ENCODE peak calls at places on chromosome 21, in eight cellular contexts. One of them, this sample, is unnamed.

GRCh38 chr21:31213787-31214186 is 130.3 kb downstream of the TIAM1 start:
- DNase-seq in activated CD4-positive, alpha-beta T cell treated with anti-CD3 and anti-CD28 coated beads, Interleukin-2, amount 50 U/mL, for 1 hour: no peak
- DNase-seq in amniotic stem cell: no peak
- DNase-seq in SHP77: no peak
- DNase-seq in fibroblast of mammary gland: no peak
- DNase-seq in BE2C: no peak
- DNase-seq in ACHN: peak; percentile 15
- DNase-seq in stimulated activated CD4-positive, alpha-beta T cell treated with anti-CD3 and anti-CD28 coated beads, Interleukin-1b, Interleukin-23, amount 100 ng/mL, for 1 hour: no peak
- DNase-seq in this sample: no peak

GRCh38 chr21:42097274-42097673 is 26.2 kb downstream of the UMODL1 start:
- DNase-seq in BE2C: no peak
- DNase-seq in activated CD4-positive, alpha-beta T cell treated with anti-CD3 and anti-CD28 coated beads, Interleukin-2, amount 50 U/mL, for 1 hour: no peak
- DNase-seq in stimulated activated CD4-positive, alpha-beta T cell treated with anti-CD3 and anti-CD28 coated beads, Interleukin-1b, Interleukin-23, amount 100 ng/mL, for 1 hour: no peak
- DNase-seq in amniotic stem cell: no peak
- DNase-seq in ACHN: no peak
- DNase-seq in fibroblast of mammary gland: no peak
- DNase-seq in SHP77: no peak
- DNase-seq in this sample: no peak

GRCh38 chr21:46122758-46123683 is 25.1 kb downstream of the COL6A2 start:
- DNase-seq in SHP77: no peak
- DNase-seq in fibroblast of mammary gland: peak; percentile 34
- DNase-seq in BE2C: no peak
- DNase-seq in stimulated activated CD4-positive, alpha-beta T cell treated with anti-CD3 and anti-CD28 coated beads, Interleukin-1b, Interleukin-23, amount 100 ng/mL, for 1 hour: no peak
- DNase-seq in activated CD4-positive, alpha-beta T cell treated with anti-CD3 and anti-CD28 coated beads, Interleukin-2, amount 50 U/mL, for 1 hour: no peak
- DNase-seq in amniotic stem cell: no peak
- DNase-seq in ACHN: no peak
- DNase-seq in this sample: no peak

GRCh38 chr21:42503711-42504110 is 7.7 kb upstream of the RSPH1 start:
- DNase-seq in activated CD4-positive, alpha-beta T cell treated with anti-CD3 and anti-CD28 coated beads, Interleukin-2, amount 50 U/mL, for 1 hour: no peak
- DNase-seq in ACHN: no peak
- DNase-seq in SHP77: no peak
- DNase-seq in BE2C: no peak
- DNase-seq in stimulated activated CD4-positive, alpha-beta T cell treated with anti-CD3 and anti-CD28 coated beads, Interleukin-1b, Interleukin-23, amount 100 ng/mL, for 1 hour: no peak
- DNase-seq in fibroblast of mammary gland: no peak
- DNase-seq in amniotic stem cell: no peak
- DNase-seq in this sample: no peak

GRCh38 chr21:20997633-20998455 is at the start of gene NCAM2:
- DNase-seq in fibroblast of mammary gland: peak; percentile 66
- DNase-seq in ACHN: peak; percentile 76
- DNase-seq in stimulated activated CD4-positive, alpha-beta T cell treated with anti-CD3 and anti-CD28 coated beads, Interleukin-1b, Interleukin-23, amount 100 ng/mL, for 1 hour: peak; percentile 16
- DNase-seq in BE2C: peak; percentile 90
- DNase-seq in SHP77: peak; percentile 62
- DNase-seq in activated CD4-positive, alpha-beta T cell treated with anti-CD3 and anti-CD28 coated beads, Interleukin-2, amount 50 U/mL, for 1 hour: peak; percentile 45
- DNase-seq in amniotic stem cell: peak; percentile 62
- DNase-seq in this sample: peak; percentile 41

GRCh38 chr21:30444204-30444603 is 4.1 kb downstream of the KRTAP15-1 start:
- DNase-seq in fibroblast of mammary gland: no peak
- DNase-seq in ACHN: no peak
- DNase-seq in stimulated activated CD4-positive, alpha-beta T cell treated with anti-CD3 and anti-CD28 coated beads, Interleukin-1b, Interleukin-23, amount 100 ng/mL, for 1 hour: no peak
- DNase-seq in SHP77: no peak
- DNase-seq in amniotic stem cell: no peak
- DNase-seq in BE2C: no peak
- DNase-seq in activated CD4-positive, alpha-beta T cell treated with anti-CD3 and anti-CD28 coated beads, Interleukin-2, amount 50 U/mL, for 1 hour: no peak
- DNase-seq in this sample: peak; percentile 19

GRCh38 chr21:36203603-36203889 is 46.9 kb downstream of the DOP1B start:
- DNase-seq in fibroblast of mammary gland: peak; percentile 89
- DNase-seq in SHP77: no peak
- DNase-seq in activated CD4-positive, alpha-beta T cell treated with anti-CD3 and anti-CD28 coated beads, Interleukin-2, amount 50 U/mL, for 1 hour: no peak
- DNase-seq in amniotic stem cell: peak; percentile 75
- DNase-seq in stimulated activated CD4-positive, alpha-beta T cell treated with anti-CD3 and anti-CD28 coated beads, Interleukin-1b, Interleukin-23, amount 100 ng/mL, for 1 hour: no peak
- DNase-seq in BE2C: no peak
- DNase-seq in ACHN: peak; percentile 83
- DNase-seq in this sample: no peak

GRCh38 chr21:15057290-15057689 is 7.5 kb downstream of the NRIP1 start:
- DNase-seq in BE2C: peak; percentile 12
- DNase-seq in stimulated activated CD4-positive, alpha-beta T cell treated with anti-CD3 and anti-CD28 coated beads, Interleukin-1b, Interleukin-23, amount 100 ng/mL, for 1 hour: no peak
- DNase-seq in amniotic stem cell: no peak
- DNase-seq in activated CD4-positive, alpha-beta T cell treated with anti-CD3 and anti-CD28 coated beads, Interleukin-2, amount 50 U/mL, for 1 hour: no peak
- DNase-seq in fibroblast of mammary gland: no peak
- DNase-seq in SHP77: no peak
- DNase-seq in ACHN: peak; percentile 53
- DNase-seq in this sample: no peak

GRCh38 chr21:35281946-35282345 is 232.8 kb upstream of the RUNX1 start:
- DNase-seq in stimulated activated CD4-positive, alpha-beta T cell treated with anti-CD3 and anti-CD28 coated beads, Interleukin-1b, Interleukin-23, amount 100 ng/mL, for 1 hour: no peak
- DNase-seq in amniotic stem cell: no peak
- DNase-seq in fibroblast of mammary gland: no peak
- DNase-seq in activated CD4-positive, alpha-beta T cell treated with anti-CD3 and anti-CD28 coated beads, Interleukin-2, amount 50 U/mL, for 1 hour: no peak
- DNase-seq in SHP77: no peak
- DNase-seq in BE2C: no peak
- DNase-seq in ACHN: no peak
- DNase-seq in this sample: no peak

GRCh38 chr21:33976082-33976979 is 60.7 kb upstream of the ATP5PO start:
- DNase-seq in BE2C: no peak
- DNase-seq in SHP77: peak; percentile 49
- DNase-seq in activated CD4-positive, alpha-beta T cell treated with anti-CD3 and anti-CD28 coated beads, Interleukin-2, amount 50 U/mL, for 1 hour: peak; percentile 51
- DNase-seq in stimulated activated CD4-positive, alpha-beta T cell treated with anti-CD3 and anti-CD28 coated beads, Interleukin-1b, Interleukin-23, amount 100 ng/mL, for 1 hour: no peak
- DNase-seq in amniotic stem cell: peak; percentile 88
- DNase-seq in fibroblast of mammary gland: peak; percentile 99
- DNase-seq in ACHN: peak; percentile 76
- DNase-seq in this sample: no peak

GRCh38 chr21:46665566-46665965 is 30.1 kb downstream of the PRMT2 start:
- DNase-seq in activated CD4-positive, alpha-beta T cell treated with anti-CD3 and anti-CD28 coated beads, Interleukin-2, amount 50 U/mL, for 1 hour: no peak
- DNase-seq in stimulated activated CD4-positive, alpha-beta T cell treated with anti-CD3 and anti-CD28 coated beads, Interleukin-1b, Interleukin-23, amount 100 ng/mL, for 1 hour: no peak
- DNase-seq in SHP77: no peak
- DNase-seq in BE2C: no peak
- DNase-seq in fibroblast of mammary gland: no peak
- DNase-seq in ACHN: no peak
- DNase-seq in amniotic stem cell: no peak
- DNase-seq in this sample: no peak

GRCh38 chr21:41857771-41858300 is 21.3 kb downstream of the PRDM15 start:
- DNase-seq in stimulated activated CD4-positive, alpha-beta T cell treated with anti-CD3 and anti-CD28 coated beads, Interleukin-1b, Interleukin-23, amount 100 ng/mL, for 1 hour: no peak
- DNase-seq in activated CD4-positive, alpha-beta T cell treated with anti-CD3 and anti-CD28 coated beads, Interleukin-2, amount 50 U/mL, for 1 hour: no peak
- DNase-seq in ACHN: no peak
- DNase-seq in BE2C: no peak
- DNase-seq in amniotic stem cell: no peak
- DNase-seq in fibroblast of mammary gland: no peak
- DNase-seq in SHP77: no peak
- DNase-seq in this sample: no peak

GRCh38 chr21:36265431-36265830 is 54.6 kb upstream of the MORC3 start:
- DNase-seq in BE2C: no peak
- DNase-seq in SHP77: no peak
- DNase-seq in stimulated activated CD4-positive, alpha-beta T cell treated with anti-CD3 and anti-CD28 coated beads, Interleukin-1b, Interleukin-23, amount 100 ng/mL, for 1 hour: no peak
- DNase-seq in activated CD4-positive, alpha-beta T cell treated with anti-CD3 and anti-CD28 coated beads, Interleukin-2, amount 50 U/mL, for 1 hour: no peak
- DNase-seq in ACHN: no peak
- DNase-seq in fibroblast of mammary gland: no peak
- DNase-seq in amniotic stem cell: no peak
- DNase-seq in this sample: no peak

GRCh38 chr21:41606706-41607105 is 98.7 kb upstream of the TMPRSS2 start:
- DNase-seq in amniotic stem cell: no peak
- DNase-seq in activated CD4-positive, alpha-beta T cell treated with anti-CD3 and anti-CD28 coated beads, Interleukin-2, amount 50 U/mL, for 1 hour: no peak
- DNase-seq in stimulated activated CD4-positive, alpha-beta T cell treated with anti-CD3 and anti-CD28 coated beads, Interleukin-1b, Interleukin-23, amount 100 ng/mL, for 1 hour: no peak
- DNase-seq in BE2C: no peak
- DNase-seq in SHP77: no peak
- DNase-seq in fibroblast of mammary gland: no peak
- DNase-seq in ACHN: no peak
- DNase-seq in this sample: no peak

GRCh38 chr21:46199436-46200373 is 15.4 kb upstream of the SPATC1L start:
- DNase-seq in ACHN: no peak
- DNase-seq in stimulated activated CD4-positive, alpha-beta T cell treated with anti-CD3 and anti-CD28 coated beads, Interleukin-1b, Interleukin-23, amount 100 ng/mL, for 1 hour: no peak
- DNase-seq in activated CD4-positive, alpha-beta T cell treated with anti-CD3 and anti-CD28 coated beads, Interleukin-2, amount 50 U/mL, for 1 hour: no peak
- DNase-seq in BE2C: no peak
- DNase-seq in SHP77: no peak
- DNase-seq in fibroblast of mammary gland: no peak
- DNase-seq in amniotic stem cell: no peak
- DNase-seq in this sample: no peak

GRCh38 chr21:26773058-26773457 is 72.2 kb downstream of the ADAMTS1 start:
- DNase-seq in activated CD4-positive, alpha-beta T cell treated with anti-CD3 and anti-CD28 coated beads, Interleukin-2, amount 50 U/mL, for 1 hour: no peak
- DNase-seq in amniotic stem cell: no peak
- DNase-seq in fibroblast of mammary gland: no peak
- DNase-seq in SHP77: no peak
- DNase-seq in BE2C: no peak
- DNase-seq in stimulated activated CD4-positive, alpha-beta T cell treated with anti-CD3 and anti-CD28 coated beads, Interleukin-1b, Interleukin-23, amount 100 ng/mL, for 1 hour: no peak
- DNase-seq in ACHN: no peak
- DNase-seq in this sample: no peak

GRCh38 chr21:42455196-42455595 is 40.8 kb downstream of the RSPH1 start:
- DNase-seq in ACHN: no peak
- DNase-seq in BE2C: no peak
- DNase-seq in amniotic stem cell: no peak
- DNase-seq in fibroblast of mammary gland: no peak
- DNase-seq in SHP77: no peak
- DNase-seq in stimulated activated CD4-positive, alpha-beta T cell treated with anti-CD3 and anti-CD28 coated beads, Interleukin-1b, Interleukin-23, amount 100 ng/mL, for 1 hour: no peak
- DNase-seq in activated CD4-positive, alpha-beta T cell treated with anti-CD3 and anti-CD28 coated beads, Interleukin-2, amount 50 U/mL, for 1 hour: no peak
- DNase-seq in this sample: no peak

GRCh38 chr21:29718081-29718815 is 221.5 kb downstream of the GRIK1 start:
- DNase-seq in amniotic stem cell: no peak
- DNase-seq in stimulated activated CD4-positive, alpha-beta T cell treated with anti-CD3 and anti-CD28 coated beads, Interleukin-1b, Interleukin-23, amount 100 ng/mL, for 1 hour: no peak
- DNase-seq in SHP77: peak; percentile 96
- DNase-seq in activated CD4-positive, alpha-beta T cell treated with anti-CD3 and anti-CD28 coated beads, Interleukin-2, amount 50 U/mL, for 1 hour: no peak
- DNase-seq in fibroblast of mammary gland: peak; percentile 72
- DNase-seq in BE2C: no peak
- DNase-seq in ACHN: no peak
- DNase-seq in this sample: no peak

GRCh38 chr21:25871566-25871965 is 136.8 kb downstream of the GABPA start:
- DNase-seq in BE2C: peak; percentile 23
- DNase-seq in stimulated activated CD4-positive, alpha-beta T cell treated with anti-CD3 and anti-CD28 coated beads, Interleukin-1b, Interleukin-23, amount 100 ng/mL, for 1 hour: no peak
- DNase-seq in fibroblast of mammary gland: no peak
- DNase-seq in amniotic stem cell: no peak
- DNase-seq in SHP77: no peak
- DNase-seq in ACHN: peak; percentile 19
- DNase-seq in activated CD4-positive, alpha-beta T cell treated with anti-CD3 and anti-CD28 coated beads, Interleukin-2, amount 50 U/mL, for 1 hour: no peak
- DNase-seq in this sample: no peak

GRCh38 chr21:36254106-36254941 is 65.7 kb upstream of the MORC3 start:
- DNase-seq in BE2C: no peak
- DNase-seq in stimulated activated CD4-positive, alpha-beta T cell treated with anti-CD3 and anti-CD28 coated beads, Interleukin-1b, Interleukin-23, amount 100 ng/mL, for 1 hour: no peak
- DNase-seq in ACHN: no peak
- DNase-seq in activated CD4-positive, alpha-beta T cell treated with anti-CD3 and anti-CD28 coated beads, Interleukin-2, amount 50 U/mL, for 1 hour: no peak
- DNase-seq in fibroblast of mammary gland: no peak
- DNase-seq in SHP77: no peak
- DNase-seq in amniotic stem cell: no peak
- DNase-seq in this sample: no peak

GRCh38 chr21:46455575-46456385 is 2.9 kb upstream of the DIP2A start:
- DNase-seq in stimulated activated CD4-positive, alpha-beta T cell treated with anti-CD3 and anti-CD28 coated beads, Interleukin-1b, Interleukin-23, amount 100 ng/mL, for 1 hour: no peak
- DNase-seq in amniotic stem cell: peak; percentile 11
- DNase-seq in fibroblast of mammary gland: peak; percentile 51
- DNase-seq in SHP77: no peak
- DNase-seq in ACHN: no peak
- DNase-seq in BE2C: no peak
- DNase-seq in activated CD4-positive, alpha-beta T cell treated with anti-CD3 and anti-CD28 coated beads, Interleukin-2, amount 50 U/mL, for 1 hour: no peak
- DNase-seq in this sample: no peak

GRCh38 chr21:37845535-37845934 is 70.7 kb downstream of the KCNJ6 start:
- DNase-seq in ACHN: no peak
- DNase-seq in stimulated activated CD4-positive, alpha-beta T cell treated with anti-CD3 and anti-CD28 coated beads, Interleukin-1b, Interleukin-23, amount 100 ng/mL, for 1 hour: no peak
- DNase-seq in amniotic stem cell: no peak
- DNase-seq in SHP77: peak; percentile 79
- DNase-seq in BE2C: no peak
- DNase-seq in fibroblast of mammary gland: no peak
- DNase-seq in activated CD4-positive, alpha-beta T cell treated with anti-CD3 and anti-CD28 coated beads, Interleukin-2, amount 50 U/mL, for 1 hour: no peak
- DNase-seq in this sample: peak; percentile 84

GRCh38 chr21:15138475-15138874 is 73.7 kb upstream of the NRIP1 start:
- DNase-seq in SHP77: no peak
- DNase-seq in amniotic stem cell: no peak
- DNase-seq in BE2C: peak; percentile 33
- DNase-seq in ACHN: no peak
- DNase-seq in activated CD4-positive, alpha-beta T cell treated with anti-CD3 and anti-CD28 coated beads, Interleukin-2, amount 50 U/mL, for 1 hour: no peak
- DNase-seq in stimulated activated CD4-positive, alpha-beta T cell treated with anti-CD3 and anti-CD28 coated beads, Interleukin-1b, Interleukin-23, amount 100 ng/mL, for 1 hour: no peak
- DNase-seq in fibroblast of mammary gland: no peak
- DNase-seq in this sample: peak; percentile 59

GRCh38 chr21:41593784-41594138 is 85.8 kb upstream of the TMPRSS2 start:
- DNase-seq in amniotic stem cell: no peak
- DNase-seq in stimulated activated CD4-positive, alpha-beta T cell treated with anti-CD3 and anti-CD28 coated beads, Interleukin-1b, Interleukin-23, amount 100 ng/mL, for 1 hour: no peak
- DNase-seq in activated CD4-positive, alpha-beta T cell treated with anti-CD3 and anti-CD28 coated beads, Interleukin-2, amount 50 U/mL, for 1 hour: no peak
- DNase-seq in SHP77: no peak
- DNase-seq in ACHN: no peak
- DNase-seq in fibroblast of mammary gland: no peak
- DNase-seq in BE2C: no peak
- DNase-seq in this sample: no peak

GRCh38 chr21:38796426-38796825 is 9.3 kb upstream of the ETS2 start:
- DNase-seq in ACHN: peak; percentile 56
- DNase-seq in BE2C: no peak
- DNase-seq in stimulated activated CD4-positive, alpha-beta T cell treated with anti-CD3 and anti-CD28 coated beads, Interleukin-1b, Interleukin-23, amount 100 ng/mL, for 1 hour: no peak
- DNase-seq in activated CD4-positive, alpha-beta T cell treated with anti-CD3 and anti-CD28 coated beads, Interleukin-2, amount 50 U/mL, for 1 hour: no peak
- DNase-seq in fibroblast of mammary gland: peak; percentile 47
- DNase-seq in SHP77: no peak
- DNase-seq in amniotic stem cell: no peak
- DNase-seq in this sample: no peak

GRCh38 chr21:29287383-29287782 is 11.3 kb upstream of the BACH1 start:
- DNase-seq in amniotic stem cell: no peak
- DNase-seq in BE2C: no peak
- DNase-seq in ACHN: no peak
- DNase-seq in fibroblast of mammary gland: peak; percentile 44
- DNase-seq in activated CD4-positive, alpha-beta T cell treated with anti-CD3 and anti-CD28 coated beads, Interleukin-2, amount 50 U/mL, for 1 hour: no peak
- DNase-seq in SHP77: no peak
- DNase-seq in stimulated activated CD4-positive, alpha-beta T cell treated with anti-CD3 and anti-CD28 coated beads, Interleukin-1b, Interleukin-23, amount 100 ng/mL, for 1 hour: no peak
- DNase-seq in this sample: no peak

GRCh38 chr21:14306143-14306907 is 76.6 kb downstream of the HSPA13 start:
- DNase-seq in amniotic stem cell: no peak
- DNase-seq in activated CD4-positive, alpha-beta T cell treated with anti-CD3 and anti-CD28 coated beads, Interleukin-2, amount 50 U/mL, for 1 hour: no peak
- DNase-seq in SHP77: no peak
- DNase-seq in stimulated activated CD4-positive, alpha-beta T cell treated with anti-CD3 and anti-CD28 coated beads, Interleukin-1b, Interleukin-23, amount 100 ng/mL, for 1 hour: no peak
- DNase-seq in fibroblast of mammary gland: peak; percentile 39
- DNase-seq in BE2C: no peak
- DNase-seq in ACHN: no peak
- DNase-seq in this sample: peak; percentile 57

GRCh38 chr21:33884361-33885157 is 31.0 kb downstream of the ATP5PO start:
- DNase-seq in activated CD4-positive, alpha-beta T cell treated with anti-CD3 and anti-CD28 coated beads, Interleukin-2, amount 50 U/mL, for 1 hour: no peak
- DNase-seq in ACHN: no peak
- DNase-seq in amniotic stem cell: peak; percentile 62
- DNase-seq in stimulated activated CD4-positive, alpha-beta T cell treated with anti-CD3 and anti-CD28 coated beads, Interleukin-1b, Interleukin-23, amount 100 ng/mL, for 1 hour: no peak
- DNase-seq in BE2C: no peak
- DNase-seq in fibroblast of mammary gland: peak; percentile 57
- DNase-seq in SHP77: no peak
- DNase-seq in this sample: no peak

GRCh38 chr21:46286668-46286982 is 483 bp downstream of the YBEY start:
- DNase-seq in SHP77: no peak
- DNase-seq in activated CD4-positive, alpha-beta T cell treated with anti-CD3 and anti-CD28 coated beads, Interleukin-2, amount 50 U/mL, for 1 hour: no peak
- DNase-seq in BE2C: no peak
- DNase-seq in stimulated activated CD4-positive, alpha-beta T cell treated with anti-CD3 and anti-CD28 coated beads, Interleukin-1b, Interleukin-23, amount 100 ng/mL, for 1 hour: no peak
- DNase-seq in ACHN: no peak
- DNase-seq in fibroblast of mammary gland: peak; percentile 75
- DNase-seq in amniotic stem cell: no peak
- DNase-seq in this sample: no peak

GRCh38 chr21:27649746-27650145 is 682.9 kb upstream of the ADAMTS5 start:
- DNase-seq in SHP77: no peak
- DNase-seq in ACHN: no peak
- DNase-seq in activated CD4-positive, alpha-beta T cell treated with anti-CD3 and anti-CD28 coated beads, Interleukin-2, amount 50 U/mL, for 1 hour: no peak
- DNase-seq in fibroblast of mammary gland: peak; percentile 70
- DNase-seq in amniotic stem cell: no peak
- DNase-seq in BE2C: no peak
- DNase-seq in stimulated activated CD4-positive, alpha-beta T cell treated with anti-CD3 and anti-CD28 coated beads, Interleukin-1b, Interleukin-23, amount 100 ng/mL, for 1 hour: no peak
- DNase-seq in this sample: no peak

GRCh38 chr21:41678944-41679343 is 87.9 kb downstream of the RIPK4 start:
- DNase-seq in stimulated activated CD4-positive, alpha-beta T cell treated with anti-CD3 and anti-CD28 coated beads, Interleukin-1b, Interleukin-23, amount 100 ng/mL, for 1 hour: no peak
- DNase-seq in ACHN: peak; percentile 96
- DNase-seq in activated CD4-positive, alpha-beta T cell treated with anti-CD3 and anti-CD28 coated beads, Interleukin-2, amount 50 U/mL, for 1 hour: no peak
- DNase-seq in fibroblast of mammary gland: peak; percentile 97
- DNase-seq in amniotic stem cell: peak; percentile 61
- DNase-seq in BE2C: peak; percentile 75
- DNase-seq in SHP77: peak; percentile 97
- DNase-seq in this sample: peak; percentile 75

GRCh38 chr21:16409341-16409740 is 679.6 kb downstream of the USP25 start:
- DNase-seq in SHP77: no peak
- DNase-seq in activated CD4-positive, alpha-beta T cell treated with anti-CD3 and anti-CD28 coated beads, Interleukin-2, amount 50 U/mL, for 1 hour: no peak
- DNase-seq in stimulated activated CD4-positive, alpha-beta T cell treated with anti-CD3 and anti-CD28 coated beads, Interleukin-1b, Interleukin-23, amount 100 ng/mL, for 1 hour: no peak
- DNase-seq in ACHN: no peak
- DNase-seq in BE2C: no peak
- DNase-seq in amniotic stem cell: no peak
- DNase-seq in fibroblast of mammary gland: no peak
- DNase-seq in this sample: no peak

GRCh38 chr21:36747815-36748381 is 49.0 kb downstream of the SIM2 start:
- DNase-seq in BE2C: peak; percentile 82
- DNase-seq in SHP77: no peak
- DNase-seq in stimulated activated CD4-positive, alpha-beta T cell treated with anti-CD3 and anti-CD28 coated beads, Interleukin-1b, Interleukin-23, amount 100 ng/mL, for 1 hour: no peak
- DNase-seq in activated CD4-positive, alpha-beta T cell treated with anti-CD3 and anti-CD28 coated beads, Interleukin-2, amount 50 U/mL, for 1 hour: peak; percentile 2
- DNase-seq in amniotic stem cell: peak; percentile 9
- DNase-seq in ACHN: peak; percentile 61
- DNase-seq in fibroblast of mammary gland: peak; percentile 13
- DNase-seq in this sample: no peak

GRCh38 chr21:16983425-16983824 is 529.4 kb upstream of the CXADR start:
- DNase-seq in fibroblast of mammary gland: no peak
- DNase-seq in stimulated activated CD4-positive, alpha-beta T cell treated with anti-CD3 and anti-CD28 coated beads, Interleukin-1b, Interleukin-23, amount 100 ng/mL, for 1 hour: no peak
- DNase-seq in SHP77: no peak
- DNase-seq in activated CD4-positive, alpha-beta T cell treated with anti-CD3 and anti-CD28 coated beads, Interleukin-2, amount 50 U/mL, for 1 hour: no peak
- DNase-seq in amniotic stem cell: no peak
- DNase-seq in BE2C: no peak
- DNase-seq in ACHN: no peak
- DNase-seq in this sample: peak; percentile 23

This sample was measured in NCI-H1417.